ENCODE peak calls at places on chromosomes 16 and 17, in seven cellular contexts. G is T-cell; N is nephron progenitor cell; C is stimulated activated CD8-positive, alpha-beta memory T cell treated with anti-CD3 and anti-CD28 coated beads, Interleukin-2, amount 100 ng/mL, for 48 hours; D is naive B cell; S is C1 segment of cervical spinal cord; M is ELR. L is an unnamed sample.

GRCh38 chr17:78725448-78726021 is 56.5 kb downstream of the CYTH1 start:
- DNase-seq in G (no peak), N (no peak), C (no peak), D (no peak), S (no peak), M (no peak), L (peak)

GRCh38 chr17:65656390-65657250 is 95.2 kb upstream of the AXIN2 start:
- DNase-seq in G (no peak), N (no peak), C (peak), D (no peak), S (no peak), M (no peak), L (no peak)

GRCh38 chr16:75107505-75107904 is 9.1 kb downstream of the LDHD start:
- DNase-seq in G (no peak), N (peak), C (no peak), D (no peak), S (no peak), M (no peak), L (no peak)

GRCh38 chr16:53741546-53741945 is 37.6 kb downstream of the FTO start:
- DNase-seq in G (no peak), N (no peak), C (no peak), D (no peak), S (no peak), M (no peak), L (no peak)

GRCh38 chr17:66330646-66331037 is 28.2 kb downstream of the PRKCA start:
- DNase-seq in G (no peak), N (no peak), C (no peak), D (no peak), S (no peak), M (no peak), L (no peak)

GRCh38 chr16:3580686-3581085 is 3.5 kb upstream of the NLRC3 start:
- DNase-seq in G (no peak), N (no peak), C (no peak), D (no peak), S (no peak), M (no peak), L (no peak)

GRCh38 chr17:72079700-72080099 is 41.1 kb upstream of the SOX9 start:
- DNase-seq in G (no peak), N (no peak), C (no peak), D (no peak), S (no peak), M (no peak), L (no peak)

GRCh38 chr17:720706-721539 is 6.3 kb upstream of the VPS53 start:
- DNase-seq in G (no peak), N (no peak), C (no peak), D (no peak), S (no peak), M (no peak), L (no peak)

GRCh38 chr16:1651055-1651454 is 27.0 kb upstream of the JPT2 start:
- DNase-seq in G (no peak), N (no peak), C (no peak), D (no peak), S (no peak), M (no peak), L (no peak)

GRCh38 chr17:14950216-14950615 is 314.9 kb downstream of the PMP22 start:
- DNase-seq in G (no peak), N (no peak), C (no peak), D (no peak), S (no peak), M (no peak), L (no peak)

GRCh38 chr17:8941520-8941919 is 24.0 kb downstream of the PIK3R5 start:
- DNase-seq in G (peak), N (no peak), C (no peak), D (peak), S (no peak), M (no peak), L (no peak)

GRCh38 chr16:29029168-29029994 is 44.5 kb downstream of the LAT start:
- DNase-seq in G (peak), N (peak), C (peak), D (no peak), S (peak), M (peak), L (peak)

GRCh38 chr17:50469671-50470305 is 1.1 kb upstream of the CHAD start:
- DNase-seq in G (no peak), N (no peak), C (no peak), D (no peak), S (no peak), M (no peak), L (no peak)

GRCh38 chr17:31753011-31753410 is 106.0 kb downstream of the COPRS start:
- DNase-seq in G (no peak), N (no peak), C (no peak), D (no peak), S (no peak), M (no peak), L (no peak)

GRCh38 chr16:28503470-28504259 is 3.0 kb downstream of the IL27 start:
- DNase-seq in G (no peak), N (no peak), C (no peak), D (no peak), S (no peak), M (peak), L (no peak)

GRCh38 chr16:47519543-47519942 is 58.4 kb downstream of the PHKB start:
- DNase-seq in G (no peak), N (no peak), C (no peak), D (no peak), S (no peak), M (no peak), L (no peak)

GRCh38 chr17:35028531-35029262 is 34.8 kb downstream of the RFFL start:
- DNase-seq in G (no peak), N (no peak), C (no peak), D (no peak), S (no peak), M (no peak), L (peak)

GRCh38 chr17:64499805-64500486 is 3.1 kb upstream of the POLG2 start:
- DNase-seq in G (no peak), N (no peak), C (no peak), D (peak), S (no peak), M (peak), L (no peak)

GRCh38 chr17:65633988-65634387 is 72.5 kb upstream of the AXIN2 start:
- DNase-seq in G (no peak), N (no peak), C (no peak), D (no peak), S (no peak), M (no peak), L (no peak)

GRCh38 chr16:55436587-55436986 is 42.4 kb upstream of the MMP2 start:
- DNase-seq in G (no peak), N (no peak), C (no peak), D (no peak), S (no peak), M (no peak), L (no peak)

GRCh38 chr17:21089145-21089544 is 37.6 kb upstream of the DHRS7B start:
- DNase-seq in G (no peak), N (no peak), C (no peak), D (no peak), S (no peak), M (peak), L (no peak)

GRCh38 chr16:29738514-29738913 is 7.3 kb downstream of the C16orf54 start:
- DNase-seq in G (peak), N (no peak), C (no peak), D (peak), S (no peak), M (no peak), L (no peak)

GRCh38 chr17:78875738-78876597 is 27.0 kb downstream of the CEP295NL start:
- DNase-seq in G (no peak), N (no peak), C (no peak), D (no peak), S (peak), M (peak), L (peak)

GRCh38 chr17:7045492-7046126 is 1.7 kb upstream of the SLC16A11 start:
- DNase-seq in G (peak), N (peak), C (no peak), D (peak), S (no peak), M (peak), L (peak)

GRCh38 chr17:64787921-64788271 is 125.8 kb upstream of the SMURF2 start:
- DNase-seq in G (no peak), N (no peak), C (no peak), D (no peak), S (no peak), M (no peak), L (no peak)

GRCh38 chr16:88921603-88921995 is 55.1 kb upstream of the PABPN1L start:
- DNase-seq in G (no peak), N (no peak), C (no peak), D (peak), S (no peak), M (no peak), L (no peak)

GRCh38 chr16:57751539-57752202 is 16.1 kb downstream of the KATNB1 start:
- DNase-seq in G (no peak), N (no peak), C (no peak), D (no peak), S (no peak), M (no peak), L (no peak)

GRCh38 chr16:50509521-50510341 is 38.5 kb upstream of the NKD1 start:
- DNase-seq in G (peak), N (no peak), C (peak), D (peak), S (no peak), M (peak), L (no peak)

GRCh38 chr16:81551141-81551808 is 106.7 kb downstream of the CMIP start:
- DNase-seq in G (no peak), N (no peak), C (no peak), D (no peak), S (no peak), M (peak), L (peak)

GRCh38 chr16:24562811-24563210 is 23.4 kb downstream of the RBBP6 start:
- DNase-seq in G (no peak), N (no peak), C (no peak), D (no peak), S (no peak), M (no peak), L (no peak)

GRCh38 chr17:78401246-78401645 is 22.8 kb downstream of the PGS1 start:
- DNase-seq in G (no peak), N (no peak), C (no peak), D (no peak), S (no peak), M (peak), L (no peak)

GRCh38 chr16:82344157-82344556 is 174.1 kb upstream of the MPHOSPH6 start:
- DNase-seq in G (no peak), N (peak), C (no peak), D (no peak), S (no peak), M (peak), L (no peak)

GRCh38 chr16:73413469-73414190 is 365.7 kb upstream of the ZFHX3 start:
- DNase-seq in G (no peak), N (no peak), C (no peak), D (no peak), S (no peak), M (no peak), L (no peak)

GRCh38 chr17:40340880-40341807 is 23.4 kb downstream of the GJD3 start:
- DNase-seq in G (peak), N (peak), C (peak), D (peak), S (peak), M (peak), L (no peak)

GRCh38 chr17:30351730-30352129 is 17.9 kb upstream of the TMIGD1 start:
- DNase-seq in G (no peak), N (no peak), C (no peak), D (no peak), S (no peak), M (no peak), L (no peak)